ENCODE peak calls at places on chromosomes 13 and 19, in five cellular contexts. One of them, this sample, is unnamed. For H3K9me3, the result is how much of the 10 kb centered on the place peaks cover.

GRCh38 chr13:41634407-41634806 is 177.1 kb downstream of the RGCC start:
- DNase-seq in IMR-90: no peak
- DNase-seq in A549: no peak
- DNase-seq in prostate gland: no peak
- DNase-seq in heart left ventricle: no peak
- DNase-seq in this sample: no peak

GRCh38 chr13:22915442-22916082 is 265.2 kb upstream of the SGCG start:
- DNase-seq in IMR-90: peak
- DNase-seq in A549: peak
- DNase-seq in prostate gland: peak
- DNase-seq in heart left ventricle: no peak
- DNase-seq in this sample: no peak

GRCh38 chr19:5097331-5097930 is 128.5 kb downstream of the KDM4B start:
- DNase-seq in IMR-90: no peak
- DNase-seq in A549: no peak
- DNase-seq in prostate gland: no peak
- DNase-seq in heart left ventricle: no peak
- DNase-seq in this sample: no peak

GRCh38 chr13:39956036-39956435 is 300.6 kb downstream of the COG6 start:
- DNase-seq in IMR-90: no peak
- DNase-seq in A549: no peak
- DNase-seq in prostate gland: no peak
- DNase-seq in heart left ventricle: no peak
- DNase-seq in this sample: no peak

GRCh38 chr13:45721203-45721731 is 19.1 kb downstream of the CBY2 start:
- DNase-seq in IMR-90: no peak
- DNase-seq in A549: no peak
- DNase-seq in prostate gland: no peak
- DNase-seq in heart left ventricle: no peak
- DNase-seq in this sample: no peak

GRCh38 chr19:16445238-16446107 is 26.3 kb downstream of the EPS15L1 start:
- DNase-seq in IMR-90: peak
- DNase-seq in A549: no peak
- DNase-seq in prostate gland: no peak
- DNase-seq in heart left ventricle: no peak
- DNase-seq in this sample: no peak

GRCh38 chr19:54391589-54392061 is 23.6 kb upstream of the TTYH1 start:
- DNase-seq in IMR-90: no peak
- DNase-seq in A549: peak
- DNase-seq in prostate gland: no peak
- DNase-seq in heart left ventricle: no peak
- DNase-seq in this sample: no peak

GRCh38 chr13:89455741-89456140 is 1784.6 kb downstream of the SLITRK5 start:
- DNase-seq in IMR-90: no peak
- DNase-seq in A549: no peak
- DNase-seq in prostate gland: no peak
- DNase-seq in heart left ventricle: no peak
- DNase-seq in this sample: no peak

GRCh38 chr13:103388839-103389238 is 322.6 kb upstream of the SLC10A2 start:
- DNase-seq in IMR-90: no peak
- DNase-seq in A549: no peak
- DNase-seq in prostate gland: no peak
- DNase-seq in heart left ventricle: no peak
- DNase-seq in this sample: no peak

GRCh38 chr13:73018336-73018735 is 40.5 kb upstream of the KLF5 start:
- DNase-seq in IMR-90: peak
- DNase-seq in A549: peak
- DNase-seq in prostate gland: no peak
- DNase-seq in heart left ventricle: no peak
- DNase-seq in this sample: no peak

GRCh38 chr19:38684078-38684861 is 36.8 kb downstream of the ACTN4 start:
- DNase-seq in IMR-90: peak
- DNase-seq in A549: peak
- DNase-seq in prostate gland: peak
- DNase-seq in heart left ventricle: peak
- DNase-seq in this sample: no peak

GRCh38 chr19:2012941-2013682 is 2.4 kb downstream of the BTBD2 start:
- DNase-seq in IMR-90: no peak
- DNase-seq in A549: no peak
- DNase-seq in prostate gland: no peak
- DNase-seq in heart left ventricle: no peak
- DNase-seq in this sample: no peak

GRCh38 chr19:1904385-1905070 is 671 bp upstream of the ADAT3 start:
- DNase-seq in IMR-90: no peak
- DNase-seq in A549: no peak
- DNase-seq in prostate gland: peak
- DNase-seq in heart left ventricle: no peak
- DNase-seq in this sample: no peak

GRCh38 chr19:30408734-30409301 is 36.6 kb downstream of the ZNF536 start:
- DNase-seq in IMR-90: no peak
- DNase-seq in A549: no peak
- DNase-seq in prostate gland: no peak
- DNase-seq in heart left ventricle: no peak
- DNase-seq in this sample: no peak

GRCh38 chr19:33580645-33581037 is 41.1 kb upstream of the CHST8 start:
- DNase-seq in IMR-90: no peak
- DNase-seq in A549: no peak
- DNase-seq in prostate gland: peak
- DNase-seq in heart left ventricle: no peak
- DNase-seq in this sample: no peak

GRCh38 chr13:49580980-49581680 is 4.2 kb downstream of the RCBTB1 start:
- DNase-seq in IMR-90: no peak
- DNase-seq in A549: no peak
- DNase-seq in prostate gland: no peak
- DNase-seq in heart left ventricle: no peak
- DNase-seq in this sample: no peak

GRCh38 chr19:16136185-16137067 is 7.1 kb upstream of the HSH2D start:
- DNase-seq in IMR-90: no peak
- DNase-seq in A549: no peak
- DNase-seq in prostate gland: no peak
- DNase-seq in heart left ventricle: no peak
- DNase-seq in this sample: no peak

GRCh38 chr13:52024481-52024880 is at the start of gene UTP14C:
- DNase-seq in IMR-90: no peak
- DNase-seq in A549: no peak
- DNase-seq in prostate gland: no peak
- DNase-seq in heart left ventricle: no peak
- DNase-seq in this sample: no peak

GRCh38 chr19:15197275-15198005 is 3.4 kb downstream of the NOTCH3 start:
- DNase-seq in IMR-90: peak
- DNase-seq in A549: no peak
- DNase-seq in prostate gland: no peak
- DNase-seq in heart left ventricle: no peak
- DNase-seq in this sample: no peak

GRCh38 chr19:11784356-11784755 is 14.0 kb upstream of the ZNF491 start:
- DNase-seq in IMR-90: no peak
- DNase-seq in A549: no peak
- DNase-seq in prostate gland: no peak
- DNase-seq in heart left ventricle: no peak
- DNase-seq in this sample: no peak

GRCh38 chr19:11783767-11784166 is 14.6 kb upstream of the ZNF491 start:
- DNase-seq in IMR-90: no peak
- DNase-seq in A549: no peak
- DNase-seq in prostate gland: no peak
- DNase-seq in heart left ventricle: no peak
- DNase-seq in this sample: no peak

GRCh38 chr19:11781295-11782057 is 14.7 kb downstream of the ZNF441 start:
- DNase-seq in IMR-90: peak
- DNase-seq in A549: no peak
- DNase-seq in prostate gland: no peak
- DNase-seq in heart left ventricle: no peak
- DNase-seq in this sample: no peak

DNA sequence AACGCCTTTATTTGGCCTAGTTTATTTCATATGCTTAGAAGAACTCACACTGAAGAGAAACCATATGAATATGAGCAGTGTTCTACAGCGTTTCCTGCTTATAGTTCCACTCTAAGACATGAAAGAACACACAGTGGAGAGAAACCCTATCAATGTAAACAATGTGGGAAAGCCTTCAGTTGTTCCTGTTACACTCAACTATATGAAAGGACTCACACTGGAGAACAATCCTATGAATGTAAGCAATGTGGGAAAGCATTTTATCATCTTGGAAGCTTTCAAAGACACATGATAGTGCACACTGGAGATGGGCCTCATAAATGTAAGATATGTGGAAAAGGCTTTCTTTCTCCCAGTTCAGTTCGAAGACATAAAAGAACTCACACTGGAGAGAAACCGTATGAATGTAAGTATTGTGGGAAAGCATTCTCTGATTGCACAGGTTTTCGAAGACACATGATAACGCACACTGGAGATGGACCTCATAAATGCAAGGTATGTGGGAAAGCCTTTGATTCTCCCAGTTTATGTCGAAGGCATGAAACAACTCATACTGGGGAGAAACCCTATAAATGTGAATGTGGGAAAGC is 13.7 kb downstream of the ZNF441 start:
- DNase-seq in IMR-90: no peak
- DNase-seq in A549: no peak
- DNase-seq in prostate gland: no peak
- DNase-seq in heart left ventricle: no peak
- DNase-seq in this sample: no peak
- H3K9me3 ChIP-seq in IMR-90: half or more
- H3K9me3 ChIP-seq in A549: under half
- H3K9me3 ChIP-seq in prostate gland: under half
- H3K9me3 ChIP-seq in heart left ventricle: under half
- H3K9me3 ChIP-seq in this sample: under half

DNA sequence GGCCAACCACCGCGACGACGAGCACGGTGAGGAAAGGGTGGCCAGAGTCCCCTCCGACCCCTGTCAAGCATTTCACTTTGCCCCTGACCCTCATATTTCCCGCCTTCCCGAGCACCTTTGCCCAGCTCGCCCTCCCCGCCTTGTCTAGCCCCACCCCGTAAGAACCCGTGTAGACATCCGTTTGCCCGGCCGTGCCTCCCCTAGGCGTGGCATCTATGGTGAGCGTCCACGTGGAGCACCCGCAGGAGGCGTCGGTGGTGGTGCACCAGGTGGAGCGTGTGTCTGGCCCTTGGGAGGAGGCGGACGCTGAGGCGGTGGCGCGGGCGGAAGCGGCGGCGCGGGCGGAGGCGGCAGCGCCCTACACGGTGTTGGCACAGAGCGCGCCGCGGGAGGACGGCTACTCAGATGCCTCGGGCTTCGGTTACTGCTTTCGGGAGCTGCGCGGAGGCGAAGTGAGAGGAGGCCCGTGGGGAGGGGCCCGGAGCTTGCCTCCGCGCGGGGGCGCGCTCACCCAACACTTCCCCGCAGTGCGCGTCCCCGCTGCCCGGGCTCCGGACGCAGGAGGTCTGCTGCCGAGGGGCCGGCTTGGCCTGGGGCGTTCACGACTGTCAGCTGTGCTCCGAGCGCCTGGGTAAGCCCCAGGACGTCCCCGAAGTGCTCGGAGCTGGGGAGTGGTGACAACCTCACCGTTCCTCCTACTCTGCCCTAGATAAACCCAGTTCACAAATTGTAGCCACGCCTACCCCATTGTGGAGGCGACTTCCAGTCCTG is 4.2 kb downstream of the LTBP4 start:
- DNase-seq in IMR-90: peak
- DNase-seq in A549: peak
- DNase-seq in prostate gland: peak
- DNase-seq in heart left ventricle: peak
- DNase-seq in this sample: no peak
- TF ChIP-seq POLR2A in IMR-90: no peak
- TF ChIP-seq POLR2A in A549: peak
- TF ChIP-seq POLR2A in prostate gland: peak
- TF ChIP-seq POLR2A in heart left ventricle: no peak
- TF ChIP-seq POLR2A in this sample: peak

DNA sequence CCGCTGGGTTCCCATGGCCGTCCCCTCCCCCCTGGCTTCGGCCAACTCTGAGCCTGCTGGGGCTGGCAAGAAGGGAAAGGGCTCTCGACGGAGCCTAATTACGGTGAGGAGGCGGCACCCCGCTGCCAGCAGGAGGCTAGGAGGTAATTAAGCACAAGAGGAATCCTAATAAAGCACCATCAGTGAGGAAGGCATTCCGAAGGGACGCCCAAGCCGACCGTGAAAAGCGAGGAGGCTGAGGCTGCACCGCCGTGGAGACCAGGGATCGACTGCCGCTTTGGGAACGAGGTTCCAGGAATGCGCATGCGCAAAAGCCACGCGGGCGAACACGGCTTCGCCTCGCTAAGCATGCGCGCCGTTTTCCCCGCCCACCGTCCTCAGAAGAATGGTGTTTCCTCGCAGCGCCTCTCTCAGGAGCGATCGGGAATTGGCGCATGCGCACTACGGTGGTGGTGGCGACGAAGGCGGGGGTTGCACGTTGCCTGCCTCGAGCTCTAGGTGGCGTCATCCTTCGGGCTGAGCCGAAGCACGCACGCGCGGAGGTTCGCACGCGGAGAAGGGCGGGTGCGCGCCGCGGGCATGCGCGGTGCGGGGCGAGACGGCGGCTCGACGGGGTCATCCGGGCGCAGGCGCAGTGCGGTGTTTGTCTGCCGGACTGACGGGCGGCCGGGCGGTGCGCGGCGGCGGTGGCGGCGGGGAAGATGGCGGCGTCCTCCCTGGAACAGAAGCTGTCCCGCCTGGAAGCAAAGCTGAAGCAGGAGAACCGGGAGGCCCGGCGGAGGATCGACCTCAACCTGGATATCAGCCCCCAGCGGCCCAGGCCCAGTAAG is at the start of gene MAP2K7:
- DNase-seq in IMR-90: peak
- DNase-seq in A549: peak
- DNase-seq in prostate gland: peak
- DNase-seq in heart left ventricle: peak
- DNase-seq in this sample: peak
- TF ChIP-seq CTCF in IMR-90: peak
- TF ChIP-seq CTCF in A549: peak
- TF ChIP-seq CTCF in prostate gland: peak
- TF ChIP-seq CTCF in heart left ventricle: peak
- TF ChIP-seq CTCF in this sample: peak

DNA sequence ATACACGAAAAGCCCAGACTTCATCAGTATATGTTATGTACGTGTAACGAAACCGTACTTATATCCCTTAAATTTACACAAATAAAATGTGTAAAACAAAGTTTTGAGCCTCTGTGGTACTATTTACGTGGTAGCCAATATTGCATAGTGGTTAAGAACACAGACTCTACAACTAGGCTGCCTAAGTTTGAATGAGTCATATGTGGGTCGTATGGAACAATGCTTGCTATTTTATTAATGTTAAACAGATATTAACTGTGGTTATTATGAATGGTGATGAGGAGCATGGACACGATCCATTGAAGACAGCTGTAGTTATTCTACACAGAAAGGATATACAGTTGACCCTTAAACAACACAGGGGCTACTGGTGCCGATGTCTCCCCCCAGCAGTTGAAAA is 42.5 kb downstream of the DPY19L3 start:
- DNase-seq in IMR-90: peak
- DNase-seq in A549: no peak
- DNase-seq in prostate gland: no peak
- DNase-seq in heart left ventricle: no peak
- DNase-seq in this sample: no peak
- H3K9me3 ChIP-seq in IMR-90: under half
- H3K9me3 ChIP-seq in A549: under half
- H3K9me3 ChIP-seq in prostate gland: under half
- H3K9me3 ChIP-seq in heart left ventricle: under half
- H3K9me3 ChIP-seq in this sample: under half

This sample was measured in esophagus squamous epithelium.